ENCODE peak calls at places on chromosomes 7 and 10, in seven cellular contexts. One of them, this sample, is unnamed.

GRCh38 chr7:33918401-33919120 is 13.2 kb downstream of the BMPER start:
- DNase-seq in H9: no peak
- DNase-seq in H1: no peak
- DNase-seq in mesenchymal stem cell: no peak
- DNase-seq in neuronal stem cell: no peak
- DNase-seq in mesendoderm: peak
- DNase-seq in IMR-90: no peak
- DNase-seq in this sample: no peak

GRCh38 chr10:93559490-93559889 is 7.0 kb upstream of the FFAR4 start:
- DNase-seq in mesenchymal stem cell: no peak
- DNase-seq in mesendoderm: no peak
- DNase-seq in H9: no peak
- DNase-seq in IMR-90: no peak
- DNase-seq in H1: no peak
- DNase-seq in neuronal stem cell: no peak
- DNase-seq in this sample: no peak

GRCh38 chr7:150856303-150857275 is 4.3 kb downstream of the AOC1 start:
- DNase-seq in H9: peak
- DNase-seq in H1: no peak
- DNase-seq in IMR-90: no peak
- DNase-seq in mesenchymal stem cell: no peak
- DNase-seq in mesendoderm: no peak
- DNase-seq in neuronal stem cell: no peak
- DNase-seq in this sample: peak

GRCh38 chr7:13098161-13098560 is 410.7 kb downstream of the ARL4A start:
- DNase-seq in H9: no peak
- DNase-seq in mesenchymal stem cell: no peak
- DNase-seq in mesendoderm: no peak
- DNase-seq in neuronal stem cell: no peak
- DNase-seq in H1: no peak
- DNase-seq in IMR-90: no peak
- DNase-seq in this sample: no peak

GRCh38 chr10:54501919-54502318 is 299.1 kb downstream of the PCDH15 start:
- DNase-seq in H9: no peak
- DNase-seq in mesendoderm: peak
- DNase-seq in IMR-90: no peak
- DNase-seq in neuronal stem cell: no peak
- DNase-seq in H1: no peak
- DNase-seq in mesenchymal stem cell: no peak
- DNase-seq in this sample: peak

GRCh38 chr10:115951242-115951641 is 321.8 kb downstream of the GFRA1 start:
- DNase-seq in IMR-90: no peak
- DNase-seq in neuronal stem cell: no peak
- DNase-seq in H9: no peak
- DNase-seq in mesenchymal stem cell: no peak
- DNase-seq in mesendoderm: no peak
- DNase-seq in H1: no peak
- DNase-seq in this sample: no peak

GRCh38 chr7:44078521-44078920 is 3.8 kb downstream of the POLM start:
- DNase-seq in mesenchymal stem cell: no peak
- DNase-seq in mesendoderm: no peak
- DNase-seq in H9: no peak
- DNase-seq in H1: no peak
- DNase-seq in neuronal stem cell: no peak
- DNase-seq in IMR-90: no peak
- DNase-seq in this sample: no peak

GRCh38 chr10:9028211-9028610 is 973.7 kb downstream of the GATA3 start:
- DNase-seq in IMR-90: no peak
- DNase-seq in mesendoderm: no peak
- DNase-seq in neuronal stem cell: no peak
- DNase-seq in H1: no peak
- DNase-seq in H9: no peak
- DNase-seq in mesenchymal stem cell: peak
- DNase-seq in this sample: no peak

GRCh38 chr10:83817797-83818196 is 321.5 kb upstream of the GHITM start:
- DNase-seq in neuronal stem cell: no peak
- DNase-seq in mesendoderm: peak
- DNase-seq in H1: no peak
- DNase-seq in IMR-90: no peak
- DNase-seq in mesenchymal stem cell: no peak
- DNase-seq in H9: no peak
- DNase-seq in this sample: no peak

GRCh38 chr10:15112657-15113056 is 15.5 kb downstream of the RPP38 start:
- DNase-seq in H9: peak
- DNase-seq in IMR-90: no peak
- DNase-seq in mesenchymal stem cell: no peak
- DNase-seq in H1: no peak
- DNase-seq in neuronal stem cell: no peak
- DNase-seq in mesendoderm: peak
- DNase-seq in this sample: no peak

GRCh38 chr10:5566606-5567005 is 41.8 kb downstream of the CALML3 start:
- DNase-seq in neuronal stem cell: no peak
- DNase-seq in mesendoderm: peak
- DNase-seq in H1: no peak
- DNase-seq in IMR-90: peak
- DNase-seq in mesenchymal stem cell: no peak
- DNase-seq in H9: no peak
- DNase-seq in this sample: peak

GRCh38 chr10:84308481-84309304 is 19.7 kb upstream of the CCSER2 start:
- DNase-seq in mesenchymal stem cell: peak
- DNase-seq in H1: no peak
- DNase-seq in IMR-90: peak
- DNase-seq in mesendoderm: no peak
- DNase-seq in neuronal stem cell: no peak
- DNase-seq in H9: no peak
- DNase-seq in this sample: peak

GRCh38 chr7:109527833-109528232 is 958.2 kb downstream of the DNAJB9 start:
- DNase-seq in H1: no peak
- DNase-seq in H9: no peak
- DNase-seq in neuronal stem cell: no peak
- DNase-seq in mesenchymal stem cell: no peak
- DNase-seq in IMR-90: no peak
- DNase-seq in mesendoderm: no peak
- DNase-seq in this sample: no peak

GRCh38 chr10:99536400-99537254 is 3.9 kb downstream of the NKX2-3 start:
- DNase-seq in mesendoderm: peak
- DNase-seq in IMR-90: no peak
- DNase-seq in H1: no peak
- DNase-seq in neuronal stem cell: peak
- DNase-seq in H9: peak
- DNase-seq in mesenchymal stem cell: peak
- DNase-seq in this sample: no peak

GRCh38 chr7:120089968-120090367 is 183.0 kb upstream of the KCND2 start:
- DNase-seq in mesenchymal stem cell: no peak
- DNase-seq in mesendoderm: peak
- DNase-seq in IMR-90: peak
- DNase-seq in H9: peak
- DNase-seq in neuronal stem cell: no peak
- DNase-seq in H1: no peak
- DNase-seq in this sample: peak

GRCh38 chr7:30321992-30322637 is 37.7 kb downstream of the ZNRF2 start:
- DNase-seq in IMR-90: no peak
- DNase-seq in neuronal stem cell: no peak
- DNase-seq in mesendoderm: no peak
- DNase-seq in H9: no peak
- DNase-seq in mesenchymal stem cell: no peak
- DNase-seq in H1: no peak
- DNase-seq in this sample: no peak

GRCh38 chr7:149683898-149684297 is 89.5 kb downstream of the ZNF467 start:
- DNase-seq in H9: no peak
- DNase-seq in mesendoderm: no peak
- DNase-seq in neuronal stem cell: no peak
- DNase-seq in H1: no peak
- DNase-seq in mesenchymal stem cell: no peak
- DNase-seq in IMR-90: no peak
- DNase-seq in this sample: no peak

GRCh38 chr7:75993689-75994387 is 557 bp downstream of the TMEM120A start:
- DNase-seq in neuronal stem cell: peak
- DNase-seq in mesendoderm: peak
- DNase-seq in mesenchymal stem cell: peak
- DNase-seq in IMR-90: peak
- DNase-seq in H1: no peak
- DNase-seq in H9: peak
- DNase-seq in this sample: peak

GRCh38 chr10:10914129-10914528 is 103.5 kb upstream of the CELF2 start:
- DNase-seq in H9: no peak
- DNase-seq in neuronal stem cell: no peak
- DNase-seq in mesendoderm: no peak
- DNase-seq in mesenchymal stem cell: no peak
- DNase-seq in IMR-90: no peak
- DNase-seq in H1: no peak
- DNase-seq in this sample: no peak

GRCh38 chr7:155190608-155191536 is 106.8 kb upstream of the INSIG1 start:
- DNase-seq in mesendoderm: peak
- DNase-seq in H9: peak
- DNase-seq in mesenchymal stem cell: peak
- DNase-seq in H1: no peak
- DNase-seq in neuronal stem cell: peak
- DNase-seq in IMR-90: no peak
- DNase-seq in this sample: peak

GRCh38 chr7:92691578-92691977 is 101.4 kb upstream of the FAM133B start:
- DNase-seq in mesenchymal stem cell: peak
- DNase-seq in H9: no peak
- DNase-seq in mesendoderm: peak
- DNase-seq in neuronal stem cell: no peak
- DNase-seq in IMR-90: peak
- DNase-seq in H1: no peak
- DNase-seq in this sample: peak

GRCh38 chr7:104933022-104933421 is 81.0 kb upstream of the KMT2E start:
- DNase-seq in neuronal stem cell: no peak
- DNase-seq in H9: no peak
- DNase-seq in IMR-90: no peak
- DNase-seq in mesenchymal stem cell: no peak
- DNase-seq in mesendoderm: no peak
- DNase-seq in H1: no peak
- DNase-seq in this sample: no peak

GRCh38 chr7:155652156-155653124 is 8.0 kb downstream of the RBM33 start:
- DNase-seq in H9: no peak
- DNase-seq in H1: no peak
- DNase-seq in mesendoderm: no peak
- DNase-seq in IMR-90: peak
- DNase-seq in mesenchymal stem cell: no peak
- DNase-seq in neuronal stem cell: no peak
- DNase-seq in this sample: no peak

GRCh38 chr10:44958897-44959242 is 732 bp upstream of the RASSF4 start:
- DNase-seq in mesenchymal stem cell: no peak
- DNase-seq in IMR-90: no peak
- DNase-seq in neuronal stem cell: no peak
- DNase-seq in mesendoderm: no peak
- DNase-seq in H9: no peak
- DNase-seq in H1: no peak
- DNase-seq in this sample: no peak
- H3K23ac ChIP-seq in mesenchymal stem cell: no peak
- H3K23ac ChIP-seq in IMR-90: no peak
- H3K23ac ChIP-seq in neuronal stem cell: no peak
- H3K23ac ChIP-seq in mesendoderm: no peak
- H3K23ac ChIP-seq in H9: no peak
- H3K23ac ChIP-seq in H1: no peak
- H3K23ac ChIP-seq in this sample: no peak

GRCh38 chr7:131605280-131605878 is 49.0 kb upstream of the PODXL start:
- DNase-seq in mesenchymal stem cell: no peak
- DNase-seq in IMR-90: no peak
- DNase-seq in H9: peak
- DNase-seq in H1: peak
- DNase-seq in neuronal stem cell: peak
- DNase-seq in mesendoderm: peak
- DNase-seq in this sample: no peak
- H3K23ac ChIP-seq in mesenchymal stem cell: no peak
- H3K23ac ChIP-seq in IMR-90: no peak
- H3K23ac ChIP-seq in H9: no peak
- H3K23ac ChIP-seq in H1: no peak
- H3K23ac ChIP-seq in neuronal stem cell: no peak
- H3K23ac ChIP-seq in mesendoderm: no peak
- H3K23ac ChIP-seq in this sample: no peak

GRCh38 chr10:34999532-34999931 is 90.6 kb downstream of the CUL2 start:
- DNase-seq in neuronal stem cell: no peak
- DNase-seq in mesenchymal stem cell: no peak
- DNase-seq in H9: no peak
- DNase-seq in H1: no peak
- DNase-seq in IMR-90: no peak
- DNase-seq in mesendoderm: no peak
- DNase-seq in this sample: no peak
- H3K23ac ChIP-seq in neuronal stem cell: no peak
- H3K23ac ChIP-seq in mesenchymal stem cell: no peak
- H3K23ac ChIP-seq in H9: no peak
- H3K23ac ChIP-seq in H1: no peak
- H3K23ac ChIP-seq in IMR-90: no peak
- H3K23ac ChIP-seq in mesendoderm: no peak
- H3K23ac ChIP-seq in this sample: no peak

GRCh38 chr7:22582860-22583640 is 83.1 kb upstream of the STEAP1B start:
- DNase-seq in neuronal stem cell: no peak
- DNase-seq in mesendoderm: peak
- DNase-seq in mesenchymal stem cell: peak
- DNase-seq in H1: no peak
- DNase-seq in IMR-90: peak
- DNase-seq in H9: peak
- DNase-seq in this sample: no peak
- H3K23ac ChIP-seq in neuronal stem cell: no peak
- H3K23ac ChIP-seq in mesendoderm: no peak
- H3K23ac ChIP-seq in mesenchymal stem cell: no peak
- H3K23ac ChIP-seq in H1: no peak
- H3K23ac ChIP-seq in IMR-90: no peak
- H3K23ac ChIP-seq in H9: no peak
- H3K23ac ChIP-seq in this sample: no peak